ENCODE peak calls at places on chromosomes 6 and 20, in seven cellular contexts. Y is GM03348, E is bronchial epithelial cell, U is Calu3, V is HCEC 1CT, W is activated T-cell treated with anti-CD3 and anti-CD28 coated beads for 1 hour, S is mammary epithelial cell. O is an unnamed sample.

GRCh38 chr6:157731221-157731620 is 91.8 kb upstream of the SNX9 start:
- DNase-seq in Y (no peak), V (no peak), U (no peak), E (no peak), W (no peak), S (no peak), O (no peak)

GRCh38 chr6:43943781-43944250 is 173.8 kb downstream of the VEGFA start:
- DNase-seq in U (peak), W (no peak), Y (no peak), V (no peak), E (no peak), S (peak), O (no peak)

GRCh38 chr6:56649782-56650181 is 7.1 kb upstream of the DST start:
- DNase-seq in E (peak), U (no peak), S (peak), W (no peak), V (peak), Y (no peak), O (no peak)

GRCh38 chr6:149129401-149130077 is 188.0 kb upstream of the TAB2 start:
- DNase-seq in S (peak), W (no peak), E (peak), U (no peak), Y (peak), V (peak), O (no peak)

GRCh38 chr6:90028080-90028778 is 134.0 kb downstream of the GJA10 start:
- DNase-seq in S (no peak), E (no peak), Y (no peak), V (no peak), W (no peak), U (no peak), O (no peak)

GRCh38 chr20:1186367-1186991 is 1.7 kb upstream of the TMEM74B start:
- DNase-seq in U (no peak), V (no peak), E (no peak), S (no peak), Y (no peak), W (no peak), O (no peak)

GRCh38 chr6:49342410-49342809 is 120.6 kb downstream of the MMUT start:
- DNase-seq in W (no peak), Y (no peak), U (no peak), S (no peak), E (no peak), V (no peak), O (no peak)

GRCh38 chr6:25971187-25971811 is 8.7 kb downstream of the TRIM38 start:
- DNase-seq in Y (peak), U (peak), V (peak), W (no peak), S (peak), E (peak), O (peak)

GRCh38 chr6:55497694-55498093 is 81.3 kb downstream of the HMGCLL1 start:
- DNase-seq in S (no peak), V (no peak), W (no peak), E (no peak), U (no peak), Y (no peak), O (no peak)

GRCh38 chr20:39429716-39430115 is 467.6 kb downstream of the DHX35 start:
- DNase-seq in U (no peak), Y (no peak), E (peak), W (no peak), S (no peak), V (no peak), O (no peak)

GRCh38 chr6:29760328-29760727 is 37.1 kb downstream of the HLA-F start:
- DNase-seq in W (no peak), U (no peak), E (no peak), V (no peak), Y (no peak), S (no peak), O (no peak)

GRCh38 chr6:144347447-144347758 is 62.3 kb downstream of the UTRN start:
- DNase-seq in U (no peak), E (no peak), V (no peak), W (no peak), S (no peak), Y (no peak), O (no peak)

GRCh38 chr6:135054238-135054574 is 416 bp downstream of the HBS1L start:
- DNase-seq in V (no peak), W (no peak), E (peak), U (no peak), Y (no peak), S (no peak), O (no peak)

GRCh38 chr6:162153120-162153519 is 574.4 kb downstream of the PRKN start:
- DNase-seq in W (no peak), U (no peak), S (no peak), Y (no peak), V (no peak), E (no peak), O (no peak)

GRCh38 chr6:129774697-129775447 is 64.9 kb upstream of the ARHGAP18 start:
- DNase-seq in W (peak), U (peak), Y (peak), V (peak), E (peak), S (peak), O (peak)

GRCh38 chr20:47675190-47676142 is 109.8 kb downstream of the SULF2 start:
- DNase-seq in W (no peak), Y (no peak), S (no peak), U (no peak), V (no peak), E (peak), O (no peak)

GRCh38 chr6:106082735-106083398 is 3.3 kb upstream of the PRDM1 start:
- DNase-seq in V (peak), Y (peak), W (no peak), S (peak), U (no peak), E (peak), O (no peak)

GRCh38 chr6:7463785-7464184 is 74.2 kb downstream of the RIOK1 start:
- DNase-seq in S (peak), U (no peak), W (no peak), Y (peak), E (peak), V (no peak), O (no peak)

GRCh38 chr6:168979254-168979653 is 274.4 kb downstream of the THBS2 start:
- DNase-seq in W (no peak), E (no peak), V (no peak), U (no peak), Y (no peak), S (no peak), O (no peak)

GRCh38 chr6:158634695-158635426 is 9.7 kb downstream of the DYNLT1 start:
- DNase-seq in V (no peak), U (no peak), E (no peak), S (no peak), W (no peak), Y (no peak), O (no peak)

GRCh38 chr20:48538058-48538825 is 289.6 kb downstream of the PREX1 start:
- DNase-seq in U (peak), Y (peak), V (no peak), E (peak), W (no peak), S (peak), O (no peak)

GRCh38 chr20:44615169-44615791 is 32.9 kb downstream of the PKIG start:
- DNase-seq in E (no peak), W (no peak), S (no peak), V (no peak), U (no peak), Y (no peak), O (no peak)

GRCh38 chr20:6533321-6533720 is 234.2 kb upstream of the BMP2 start:
- DNase-seq in Y (peak), V (peak), W (no peak), S (no peak), U (no peak), E (no peak), O (no peak)

O was measured in thoracic aorta.